ENCODE peak calls at places on chromosome X, in eight cellular contexts. H is IMR-90, I is uterus, T is heart left ventricle, W is mesenchymal stem cell, G is esophagus muscularis mucosa, J is fibroblast of villous mesenchyme, O is adrenal gland. R is an unnamed sample.

GRCh38 chrX:134544614-134545255 is 84.8 kb downstream of the HPRT1 start:
- DNase-seq in H (no peak), I (no peak), T (no peak), W (no peak), G (no peak), J (no peak), O (no peak), R (no peak)

GRCh38 chrX:103101280-103102042 is 8.5 kb upstream of the NXF3 start:
- DNase-seq in H (no peak), I (no peak), T (no peak), W (no peak), G (no peak), J (no peak), O (no peak), R (no peak)

GRCh38 chrX:132023896-132024386 is 839 bp downstream of the STK26 start:
- DNase-seq in H (no peak), I (peak; percentile 15), T (no peak), W (peak; percentile 37), G (no peak), J (no peak), O (no peak), R (no peak)

GRCh38 chrX:65750674-65751469 is 83.4 kb downstream of the MSN start:
- DNase-seq in H (no peak), I (no peak), T (no peak), W (no peak), G (no peak), J (no peak), O (no peak), R (no peak)

GRCh38 chrX:118824173-118824782 is 654 bp downstream of the ZCCHC12 start:
- DNase-seq in H (no peak), I (no peak), T (no peak), W (no peak), G (no peak), J (no peak), O (no peak), R (no peak)

GRCh38 chrX:131723646-131724045 is 179.8 kb downstream of the OR13H1 start:
- DNase-seq in H (no peak), I (no peak), T (no peak), W (no peak), G (no peak), J (no peak), O (no peak), R (no peak)

GRCh38 chrX:130771648-130772312 is 131.2 kb downstream of the ENOX2 start:
- DNase-seq in H (no peak), I (no peak), T (no peak), W (peak; percentile 18), G (no peak), J (peak; percentile 10), O (no peak), R (no peak)

GRCh38 chrX:24485976-24486680 is 21.0 kb downstream of the PDK3 start:
- DNase-seq in H (no peak), I (no peak), T (no peak), W (no peak), G (no peak), J (no peak), O (no peak), R (no peak)

GRCh38 chrX:130916636-130917422 is 13.8 kb upstream of the ENOX2 start:
- DNase-seq in H (peak; percentile 54), I (peak; percentile 26), T (no peak), W (peak; percentile 54), G (no peak), J (peak; percentile 62), O (peak; percentile 19), R (peak; percentile 34)

GRCh38 chrX:133412665-133413064 is 2.6 kb downstream of the GPC4 start:
- DNase-seq in H (no peak), I (no peak), T (no peak), W (no peak), G (no peak), J (no peak), O (no peak), R (no peak)
- H3K4me3 ChIP-seq in H (no peak overlapping the region), I (no peak overlapping the region), T (no peak overlapping the region), W (peak overlapping the region; percentile 36), G (peak overlapping the region; percentile 66), J (no peak overlapping the region), O (no peak overlapping the region), R (peak overlapping the region; percentile 80)

DNA sequence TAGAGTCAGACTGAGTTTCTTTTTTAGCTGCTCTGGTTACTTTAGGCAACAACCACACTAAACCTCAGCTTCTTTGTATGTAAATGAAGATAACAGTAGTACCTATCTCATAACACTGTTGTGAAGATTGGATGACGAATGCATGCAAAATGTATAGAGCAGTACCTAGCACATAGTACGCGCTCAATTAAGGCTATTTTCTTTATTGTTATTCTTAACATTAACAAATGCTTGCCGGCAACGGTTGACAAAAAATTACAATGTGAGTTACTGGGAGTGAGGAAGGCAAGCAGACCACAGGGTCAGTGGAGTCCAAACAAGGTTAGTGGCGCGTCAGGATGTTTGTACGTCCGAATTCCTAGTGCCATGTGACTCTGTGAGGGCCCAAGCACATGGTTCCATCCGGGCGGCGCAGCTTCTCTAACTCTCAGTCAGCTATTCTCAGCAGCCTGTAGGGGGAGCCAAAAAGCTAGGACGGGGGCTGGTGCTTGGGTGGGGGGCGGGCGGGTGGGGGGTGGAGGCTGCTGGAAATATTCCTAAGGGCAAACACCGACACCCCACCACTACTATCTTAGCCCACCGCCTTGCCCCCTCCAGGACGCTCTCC is 795 bp upstream of the NALF2 start:
- DNase-seq in H (no peak), I (no peak), T (no peak), W (no peak), G (no peak), J (no peak), O (peak; percentile 37), R (no peak)
- H3K4me3 ChIP-seq in H (no peak overlapping the region), I (no peak overlapping the region), T (peak overlapping the region; percentile 52), W (no peak overlapping the region), G (peak overlapping the region; percentile 58), J (no peak overlapping the region), O (no peak overlapping the region), R (no peak overlapping the region)

DNA sequence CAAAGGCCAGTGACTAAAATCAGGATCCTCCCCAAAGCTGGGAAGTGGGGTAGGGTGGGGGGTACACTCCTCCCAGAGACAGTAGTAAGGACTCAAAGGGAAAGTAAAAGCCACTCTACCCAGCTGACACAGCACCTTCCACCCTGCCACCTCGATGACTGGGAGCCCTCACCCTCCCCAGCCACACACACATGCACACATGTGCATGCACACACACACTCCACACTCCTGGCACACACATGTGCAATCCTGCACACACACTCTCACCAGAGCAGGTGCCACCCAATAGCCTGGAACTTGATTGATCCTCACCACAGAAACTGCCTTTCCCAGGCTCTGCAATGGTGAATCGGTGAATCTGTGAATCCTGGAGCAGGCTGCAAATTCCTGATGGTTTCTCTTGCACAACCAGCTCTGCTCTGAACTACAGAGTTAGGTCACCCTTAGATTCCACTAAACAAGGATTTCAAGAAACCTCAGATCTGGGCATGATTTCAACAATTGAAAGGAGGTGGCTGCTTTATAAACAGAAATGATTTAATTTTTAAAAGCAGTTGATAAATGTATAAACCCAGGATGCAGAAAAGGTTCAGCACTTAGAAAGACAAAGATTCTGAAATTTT is 21.5 kb downstream of the AMOT start:
- DNase-seq in H (peak; percentile 89), I (no peak), T (no peak), W (peak; percentile 80), G (no peak), J (peak; percentile 68), O (no peak), R (no peak)
- H3K4me3 ChIP-seq in H (no peak overlapping the region), I (no peak overlapping the region), T (no peak overlapping the region), W (no peak overlapping the region), G (no peak overlapping the region), J (no peak overlapping the region), O (no peak overlapping the region), R (no peak overlapping the region)

GRCh38 chrX:11793734-11794133 is 35.7 kb downstream of the MSL3 start:
- DNase-seq in H (no peak), I (no peak), T (no peak), W (no peak), G (no peak), J (no peak), O (no peak), R (no peak)

GRCh38 chrX:11791537-11791936 is 33.5 kb downstream of the MSL3 start:
- DNase-seq in H (no peak), I (no peak), T (no peak), W (no peak), G (no peak), J (no peak), O (no peak), R (no peak)

GRCh38 chrX:11789809-11790208 is 31.8 kb downstream of the MSL3 start:
- DNase-seq in H (no peak), I (no peak), T (no peak), W (no peak), G (no peak), J (no peak), O (no peak), R (no peak)

GRCh38 chrX:11791090-11791489 is 33.1 kb downstream of the MSL3 start:
- DNase-seq in H (no peak), I (no peak), T (no peak), W (no peak), G (no peak), J (no peak), O (no peak), R (no peak)

DNA sequence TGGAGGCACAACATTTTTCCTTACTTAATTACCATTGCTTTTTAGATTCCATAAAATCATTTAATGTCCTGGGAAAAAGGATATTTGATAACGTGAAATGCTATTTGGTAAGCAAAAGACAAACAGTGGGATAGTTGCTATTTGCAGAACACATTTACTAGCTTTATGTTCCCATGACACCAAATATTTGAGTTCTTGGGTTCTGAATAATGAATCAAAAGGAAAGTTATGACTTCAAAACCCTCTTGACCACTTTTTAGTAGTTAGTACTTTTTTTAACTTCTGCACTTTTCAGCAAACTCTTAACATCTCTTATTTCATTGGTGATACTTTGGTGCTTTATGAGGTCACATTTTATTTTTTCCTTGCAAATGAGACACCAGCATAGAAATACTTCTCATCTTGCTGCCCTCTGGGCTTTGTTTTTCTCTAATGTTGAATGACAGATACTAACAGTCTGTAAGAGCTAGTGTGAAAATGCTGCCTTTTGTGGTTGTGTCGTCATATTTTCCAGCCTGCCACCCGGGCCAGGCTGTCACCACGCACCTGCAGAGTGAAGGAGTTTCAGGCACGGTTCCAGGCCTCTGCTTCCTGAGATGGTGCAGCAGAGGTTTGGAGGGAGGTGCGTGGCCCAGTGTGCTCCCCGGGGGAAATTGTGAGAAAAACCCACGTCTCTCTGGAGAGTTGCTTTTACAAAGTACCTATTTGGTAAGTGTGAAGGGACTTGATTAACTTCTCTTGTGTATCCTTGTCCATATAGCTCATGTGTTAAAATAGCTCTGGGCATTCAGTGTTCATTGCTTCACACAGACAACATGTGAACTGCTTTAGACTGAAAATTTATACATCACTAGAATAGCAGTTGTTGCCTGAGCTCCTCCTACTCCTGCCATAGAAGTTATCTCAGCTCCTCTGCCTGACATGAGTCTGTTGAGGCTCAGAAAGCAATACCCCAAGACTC is 34.7 kb downstream of the MSL3 start:
- DNase-seq in H (no peak), I (no peak), T (no peak), W (no peak), G (no peak), J (no peak), O (no peak), R (no peak)
- H3K4me3 ChIP-seq in H (no peak overlapping the region), I (no peak overlapping the region), T (no peak overlapping the region), W (no peak overlapping the region), G (no peak overlapping the region), J (no peak overlapping the region), O (no peak overlapping the region), R (no peak overlapping the region)

GRCh38 chrX:47936224-47936939 is 67.4 kb downstream of the ZNF182 start:
- DNase-seq in H (no peak), I (no peak), T (no peak), W (no peak), G (no peak), J (no peak), O (no peak), R (no peak)
- H3K4me3 ChIP-seq in H (no peak overlapping the region), I (no peak overlapping the region), T (no peak overlapping the region), W (no peak overlapping the region), G (no peak overlapping the region), J (peak overlapping the region; percentile 35), O (no peak overlapping the region), R (no peak overlapping the region)

GRCh38 chrX:101079736-101080135 is 1.1 kb downstream of the TMEM35A start:
- DNase-seq in H (no peak), I (no peak), T (no peak), W (no peak), G (no peak), J (no peak), O (no peak), R (no peak)
- H3K4me3 ChIP-seq in H (peak overlapping the region; percentile 72), I (no peak overlapping the region), T (no peak overlapping the region), W (no peak overlapping the region), G (peak overlapping the region; percentile 55), J (peak overlapping the region; percentile 57), O (no peak overlapping the region), R (no peak overlapping the region)